ENCODE peak calls at places on chromosomes 1 and 21, in eight cellular contexts. One of them, this sample, is unnamed.

GRCh38 chr1:18278953-18279712 is 171.5 kb downstream of the IGSF21 start:
- ATAC-seq in IMR-90: no peak
- ATAC-seq in psoas muscle: no peak
- ATAC-seq in activated T-helper 17 cell treated with anti-CD3 and anti-CD28 coated beads, Interleukin-2, amount 50 U/mL, for 72 hours: no peak
- ATAC-seq in stimulated activated naive CD8-positive, alpha-beta T cell treated with anti-CD3 and anti-CD28 coated beads, Interleukin-15, Interleukin-2, amounts not matched to agents 100 U/mL and 50 U/mL, for 24 hours: no peak
- ATAC-seq in aorta: no peak
- ATAC-seq in upper lobe of left lung: no peak
- ATAC-seq in right cardiac atrium: no peak
- ATAC-seq in this sample: no peak

GRCh38 chr1:162019006-162019405 is 4.7 kb downstream of the OLFML2B start:
- ATAC-seq in IMR-90: no peak
- ATAC-seq in psoas muscle: no peak
- ATAC-seq in activated T-helper 17 cell treated with anti-CD3 and anti-CD28 coated beads, Interleukin-2, amount 50 U/mL, for 72 hours: no peak
- ATAC-seq in stimulated activated naive CD8-positive, alpha-beta T cell treated with anti-CD3 and anti-CD28 coated beads, Interleukin-15, Interleukin-2, amounts not matched to agents 100 U/mL and 50 U/mL, for 24 hours: no peak
- ATAC-seq in aorta: peak; percentile 6
- ATAC-seq in upper lobe of left lung: no peak
- ATAC-seq in right cardiac atrium: peak; percentile 5
- ATAC-seq in this sample: no peak

GRCh38 chr1:40162791-40163441 is 1.7 kb downstream of the RLF start:
- ATAC-seq in IMR-90: no peak
- ATAC-seq in psoas muscle: no peak
- ATAC-seq in activated T-helper 17 cell treated with anti-CD3 and anti-CD28 coated beads, Interleukin-2, amount 50 U/mL, for 72 hours: peak; percentile 76
- ATAC-seq in stimulated activated naive CD8-positive, alpha-beta T cell treated with anti-CD3 and anti-CD28 coated beads, Interleukin-15, Interleukin-2, amounts not matched to agents 100 U/mL and 50 U/mL, for 24 hours: peak; percentile 62
- ATAC-seq in aorta: no peak
- ATAC-seq in upper lobe of left lung: no peak
- ATAC-seq in right cardiac atrium: no peak
- ATAC-seq in this sample: no peak

GRCh38 chr1:96964761-96965160 is 243.2 kb downstream of the PTBP2 start:
- ATAC-seq in IMR-90: no peak
- ATAC-seq in psoas muscle: no peak
- ATAC-seq in activated T-helper 17 cell treated with anti-CD3 and anti-CD28 coated beads, Interleukin-2, amount 50 U/mL, for 72 hours: no peak
- ATAC-seq in stimulated activated naive CD8-positive, alpha-beta T cell treated with anti-CD3 and anti-CD28 coated beads, Interleukin-15, Interleukin-2, amounts not matched to agents 100 U/mL and 50 U/mL, for 24 hours: no peak
- ATAC-seq in aorta: no peak
- ATAC-seq in upper lobe of left lung: no peak
- ATAC-seq in right cardiac atrium: no peak
- ATAC-seq in this sample: no peak

GRCh38 chr1:178628637-178629548 is 96.2 kb upstream of the RALGPS2 start:
- ATAC-seq in IMR-90: peak; percentile 80
- ATAC-seq in psoas muscle: peak; percentile 53
- ATAC-seq in activated T-helper 17 cell treated with anti-CD3 and anti-CD28 coated beads, Interleukin-2, amount 50 U/mL, for 72 hours: no peak
- ATAC-seq in stimulated activated naive CD8-positive, alpha-beta T cell treated with anti-CD3 and anti-CD28 coated beads, Interleukin-15, Interleukin-2, amounts not matched to agents 100 U/mL and 50 U/mL, for 24 hours: no peak
- ATAC-seq in aorta: no peak
- ATAC-seq in upper lobe of left lung: no peak
- ATAC-seq in right cardiac atrium: no peak
- ATAC-seq in this sample: peak; percentile 58

GRCh38 chr1:20931930-20932436 is 144.9 kb upstream of the HP1BP3 start:
- ATAC-seq in IMR-90: no peak
- ATAC-seq in psoas muscle: no peak
- ATAC-seq in activated T-helper 17 cell treated with anti-CD3 and anti-CD28 coated beads, Interleukin-2, amount 50 U/mL, for 72 hours: peak; percentile 48
- ATAC-seq in stimulated activated naive CD8-positive, alpha-beta T cell treated with anti-CD3 and anti-CD28 coated beads, Interleukin-15, Interleukin-2, amounts not matched to agents 100 U/mL and 50 U/mL, for 24 hours: peak; percentile 31
- ATAC-seq in aorta: no peak
- ATAC-seq in upper lobe of left lung: no peak
- ATAC-seq in right cardiac atrium: no peak
- ATAC-seq in this sample: no peak

GRCh38 chr1:151992345-151993083 is 1.1 kb downstream of the S100A10 start:
- ATAC-seq in IMR-90: peak; percentile 56
- ATAC-seq in psoas muscle: peak; percentile 80
- ATAC-seq in activated T-helper 17 cell treated with anti-CD3 and anti-CD28 coated beads, Interleukin-2, amount 50 U/mL, for 72 hours: peak; percentile 23
- ATAC-seq in stimulated activated naive CD8-positive, alpha-beta T cell treated with anti-CD3 and anti-CD28 coated beads, Interleukin-15, Interleukin-2, amounts not matched to agents 100 U/mL and 50 U/mL, for 24 hours: peak; percentile 28
- ATAC-seq in aorta: peak; percentile 67
- ATAC-seq in upper lobe of left lung: peak; percentile 82
- ATAC-seq in right cardiac atrium: peak; percentile 71
- ATAC-seq in this sample: peak; percentile 81

GRCh38 chr1:156143765-156144489 is 9.5 kb upstream of the SEMA4A start:
- ATAC-seq in IMR-90: no peak
- ATAC-seq in psoas muscle: no peak
- ATAC-seq in activated T-helper 17 cell treated with anti-CD3 and anti-CD28 coated beads, Interleukin-2, amount 50 U/mL, for 72 hours: no peak
- ATAC-seq in stimulated activated naive CD8-positive, alpha-beta T cell treated with anti-CD3 and anti-CD28 coated beads, Interleukin-15, Interleukin-2, amounts not matched to agents 100 U/mL and 50 U/mL, for 24 hours: no peak
- ATAC-seq in aorta: no peak
- ATAC-seq in upper lobe of left lung: no peak
- ATAC-seq in right cardiac atrium: no peak
- ATAC-seq in this sample: no peak

GRCh38 chr1:73998348-73998959 is 199.5 kb downstream of the LRRIQ3 start:
- ATAC-seq in IMR-90: no peak
- ATAC-seq in psoas muscle: no peak
- ATAC-seq in activated T-helper 17 cell treated with anti-CD3 and anti-CD28 coated beads, Interleukin-2, amount 50 U/mL, for 72 hours: no peak
- ATAC-seq in stimulated activated naive CD8-positive, alpha-beta T cell treated with anti-CD3 and anti-CD28 coated beads, Interleukin-15, Interleukin-2, amounts not matched to agents 100 U/mL and 50 U/mL, for 24 hours: no peak
- ATAC-seq in aorta: no peak
- ATAC-seq in upper lobe of left lung: no peak
- ATAC-seq in right cardiac atrium: no peak
- ATAC-seq in this sample: no peak

GRCh38 chr1:52906135-52906603 is 15.4 kb downstream of the ECHDC2 start:
- ATAC-seq in IMR-90: no peak
- ATAC-seq in psoas muscle: peak; percentile 23
- ATAC-seq in activated T-helper 17 cell treated with anti-CD3 and anti-CD28 coated beads, Interleukin-2, amount 50 U/mL, for 72 hours: no peak
- ATAC-seq in stimulated activated naive CD8-positive, alpha-beta T cell treated with anti-CD3 and anti-CD28 coated beads, Interleukin-15, Interleukin-2, amounts not matched to agents 100 U/mL and 50 U/mL, for 24 hours: no peak
- ATAC-seq in aorta: no peak
- ATAC-seq in upper lobe of left lung: no peak
- ATAC-seq in right cardiac atrium: peak; percentile 61
- ATAC-seq in this sample: no peak

GRCh38 chr1:99599678-99600175 is 46.2 kb upstream of the PALMD start:
- ATAC-seq in IMR-90: peak; percentile 92
- ATAC-seq in psoas muscle: peak; percentile 75
- ATAC-seq in activated T-helper 17 cell treated with anti-CD3 and anti-CD28 coated beads, Interleukin-2, amount 50 U/mL, for 72 hours: no peak
- ATAC-seq in stimulated activated naive CD8-positive, alpha-beta T cell treated with anti-CD3 and anti-CD28 coated beads, Interleukin-15, Interleukin-2, amounts not matched to agents 100 U/mL and 50 U/mL, for 24 hours: no peak
- ATAC-seq in aorta: peak; percentile 57
- ATAC-seq in upper lobe of left lung: no peak
- ATAC-seq in right cardiac atrium: peak; percentile 76
- ATAC-seq in this sample: peak; percentile 66

GRCh38 chr1:115191691-115192090 is 102.4 kb upstream of the TSPAN2 start:
- ATAC-seq in IMR-90: no peak
- ATAC-seq in psoas muscle: no peak
- ATAC-seq in activated T-helper 17 cell treated with anti-CD3 and anti-CD28 coated beads, Interleukin-2, amount 50 U/mL, for 72 hours: no peak
- ATAC-seq in stimulated activated naive CD8-positive, alpha-beta T cell treated with anti-CD3 and anti-CD28 coated beads, Interleukin-15, Interleukin-2, amounts not matched to agents 100 U/mL and 50 U/mL, for 24 hours: no peak
- ATAC-seq in aorta: no peak
- ATAC-seq in upper lobe of left lung: no peak
- ATAC-seq in right cardiac atrium: no peak
- ATAC-seq in this sample: no peak

GRCh38 chr1:165496493-165496892 is 47.3 kb upstream of the LRRC52 start:
- ATAC-seq in IMR-90: no peak
- ATAC-seq in psoas muscle: no peak
- ATAC-seq in activated T-helper 17 cell treated with anti-CD3 and anti-CD28 coated beads, Interleukin-2, amount 50 U/mL, for 72 hours: no peak
- ATAC-seq in stimulated activated naive CD8-positive, alpha-beta T cell treated with anti-CD3 and anti-CD28 coated beads, Interleukin-15, Interleukin-2, amounts not matched to agents 100 U/mL and 50 U/mL, for 24 hours: no peak
- ATAC-seq in aorta: no peak
- ATAC-seq in upper lobe of left lung: no peak
- ATAC-seq in right cardiac atrium: peak; percentile 45
- ATAC-seq in this sample: no peak

GRCh38 chr21:41671212-41671762 is 95.6 kb downstream of the RIPK4 start:
- ATAC-seq in IMR-90: no peak
- ATAC-seq in psoas muscle: no peak
- ATAC-seq in activated T-helper 17 cell treated with anti-CD3 and anti-CD28 coated beads, Interleukin-2, amount 50 U/mL, for 72 hours: no peak
- ATAC-seq in stimulated activated naive CD8-positive, alpha-beta T cell treated with anti-CD3 and anti-CD28 coated beads, Interleukin-15, Interleukin-2, amounts not matched to agents 100 U/mL and 50 U/mL, for 24 hours: no peak
- ATAC-seq in aorta: no peak
- ATAC-seq in upper lobe of left lung: no peak
- ATAC-seq in right cardiac atrium: no peak
- ATAC-seq in this sample: no peak

GRCh38 chr1:44293761-44294315 is 61.2 kb downstream of the ERI3 start:
- ATAC-seq in IMR-90: no peak
- ATAC-seq in psoas muscle: peak; percentile 70
- ATAC-seq in activated T-helper 17 cell treated with anti-CD3 and anti-CD28 coated beads, Interleukin-2, amount 50 U/mL, for 72 hours: no peak
- ATAC-seq in stimulated activated naive CD8-positive, alpha-beta T cell treated with anti-CD3 and anti-CD28 coated beads, Interleukin-15, Interleukin-2, amounts not matched to agents 100 U/mL and 50 U/mL, for 24 hours: no peak
- ATAC-seq in aorta: no peak
- ATAC-seq in upper lobe of left lung: peak; percentile 17
- ATAC-seq in right cardiac atrium: peak; percentile 66
- ATAC-seq in this sample: no peak

GRCh38 chr1:43293896-43294760 is 6.7 kb upstream of the TIE1 start:
- ATAC-seq in IMR-90: peak; percentile 19
- ATAC-seq in psoas muscle: peak; percentile 71
- ATAC-seq in activated T-helper 17 cell treated with anti-CD3 and anti-CD28 coated beads, Interleukin-2, amount 50 U/mL, for 72 hours: peak; percentile 27
- ATAC-seq in stimulated activated naive CD8-positive, alpha-beta T cell treated with anti-CD3 and anti-CD28 coated beads, Interleukin-15, Interleukin-2, amounts not matched to agents 100 U/mL and 50 U/mL, for 24 hours: no peak
- ATAC-seq in aorta: peak; percentile 45
- ATAC-seq in upper lobe of left lung: no peak
- ATAC-seq in right cardiac atrium: no peak
- ATAC-seq in this sample: peak; percentile 32

GRCh38 chr1:9250336-9250585 is 15.7 kb downstream of the H6PD start:
- ATAC-seq in IMR-90: no peak
- ATAC-seq in psoas muscle: no peak
- ATAC-seq in activated T-helper 17 cell treated with anti-CD3 and anti-CD28 coated beads, Interleukin-2, amount 50 U/mL, for 72 hours: no peak
- ATAC-seq in stimulated activated naive CD8-positive, alpha-beta T cell treated with anti-CD3 and anti-CD28 coated beads, Interleukin-15, Interleukin-2, amounts not matched to agents 100 U/mL and 50 U/mL, for 24 hours: no peak
- ATAC-seq in aorta: no peak
- ATAC-seq in upper lobe of left lung: no peak
- ATAC-seq in right cardiac atrium: no peak
- ATAC-seq in this sample: no peak

GRCh38 chr1:78069784-78070183 is 24.0 kb downstream of the GIPC2 start:
- ATAC-seq in IMR-90: no peak
- ATAC-seq in psoas muscle: no peak
- ATAC-seq in activated T-helper 17 cell treated with anti-CD3 and anti-CD28 coated beads, Interleukin-2, amount 50 U/mL, for 72 hours: no peak
- ATAC-seq in stimulated activated naive CD8-positive, alpha-beta T cell treated with anti-CD3 and anti-CD28 coated beads, Interleukin-15, Interleukin-2, amounts not matched to agents 100 U/mL and 50 U/mL, for 24 hours: no peak
- ATAC-seq in aorta: no peak
- ATAC-seq in upper lobe of left lung: no peak
- ATAC-seq in right cardiac atrium: no peak
- ATAC-seq in this sample: no peak

GRCh38 chr1:221263831-221264767 is 384.9 kb downstream of the HLX start:
- ATAC-seq in IMR-90: peak; percentile 81
- ATAC-seq in psoas muscle: no peak
- ATAC-seq in activated T-helper 17 cell treated with anti-CD3 and anti-CD28 coated beads, Interleukin-2, amount 50 U/mL, for 72 hours: peak; percentile 72
- ATAC-seq in stimulated activated naive CD8-positive, alpha-beta T cell treated with anti-CD3 and anti-CD28 coated beads, Interleukin-15, Interleukin-2, amounts not matched to agents 100 U/mL and 50 U/mL, for 24 hours: no peak
- ATAC-seq in aorta: peak; percentile 78
- ATAC-seq in upper lobe of left lung: peak; percentile 49
- ATAC-seq in right cardiac atrium: peak; percentile 72
- ATAC-seq in this sample: peak; percentile 73

GRCh38 chr1:29333008-29333407 is 96.7 kb downstream of the PTPRU start:
- ATAC-seq in IMR-90: no peak
- ATAC-seq in psoas muscle: no peak
- ATAC-seq in activated T-helper 17 cell treated with anti-CD3 and anti-CD28 coated beads, Interleukin-2, amount 50 U/mL, for 72 hours: no peak
- ATAC-seq in stimulated activated naive CD8-positive, alpha-beta T cell treated with anti-CD3 and anti-CD28 coated beads, Interleukin-15, Interleukin-2, amounts not matched to agents 100 U/mL and 50 U/mL, for 24 hours: no peak
- ATAC-seq in aorta: no peak
- ATAC-seq in upper lobe of left lung: no peak
- ATAC-seq in right cardiac atrium: no peak
- ATAC-seq in this sample: no peak

GRCh38 chr1:211501671-211502413 is 9.9 kb upstream of the RD3 start:
- ATAC-seq in IMR-90: peak; percentile 17
- ATAC-seq in psoas muscle: no peak
- ATAC-seq in activated T-helper 17 cell treated with anti-CD3 and anti-CD28 coated beads, Interleukin-2, amount 50 U/mL, for 72 hours: no peak
- ATAC-seq in stimulated activated naive CD8-positive, alpha-beta T cell treated with anti-CD3 and anti-CD28 coated beads, Interleukin-15, Interleukin-2, amounts not matched to agents 100 U/mL and 50 U/mL, for 24 hours: no peak
- ATAC-seq in aorta: no peak
- ATAC-seq in upper lobe of left lung: no peak
- ATAC-seq in right cardiac atrium: no peak
- ATAC-seq in this sample: peak; percentile 81

GRCh38 chr1:235940282-235940681 is 73.6 kb upstream of the LYST start:
- ATAC-seq in IMR-90: no peak
- ATAC-seq in psoas muscle: no peak
- ATAC-seq in activated T-helper 17 cell treated with anti-CD3 and anti-CD28 coated beads, Interleukin-2, amount 50 U/mL, for 72 hours: no peak
- ATAC-seq in stimulated activated naive CD8-positive, alpha-beta T cell treated with anti-CD3 and anti-CD28 coated beads, Interleukin-15, Interleukin-2, amounts not matched to agents 100 U/mL and 50 U/mL, for 24 hours: no peak
- ATAC-seq in aorta: no peak
- ATAC-seq in upper lobe of left lung: no peak
- ATAC-seq in right cardiac atrium: no peak
- ATAC-seq in this sample: no peak

GRCh38 chr21:20443558-20444155 is 554.6 kb upstream of the NCAM2 start:
- ATAC-seq in IMR-90: no peak
- ATAC-seq in psoas muscle: no peak
- ATAC-seq in activated T-helper 17 cell treated with anti-CD3 and anti-CD28 coated beads, Interleukin-2, amount 50 U/mL, for 72 hours: no peak
- ATAC-seq in stimulated activated naive CD8-positive, alpha-beta T cell treated with anti-CD3 and anti-CD28 coated beads, Interleukin-15, Interleukin-2, amounts not matched to agents 100 U/mL and 50 U/mL, for 24 hours: no peak
- ATAC-seq in aorta: no peak
- ATAC-seq in upper lobe of left lung: no peak
- ATAC-seq in right cardiac atrium: no peak
- ATAC-seq in this sample: no peak

GRCh38 chr1:58932820-58933598 is 149.2 kb upstream of the JUN start:
- ATAC-seq in IMR-90: peak; percentile 96
- ATAC-seq in psoas muscle: peak; percentile 87
- ATAC-seq in activated T-helper 17 cell treated with anti-CD3 and anti-CD28 coated beads, Interleukin-2, amount 50 U/mL, for 72 hours: peak; percentile 28
- ATAC-seq in stimulated activated naive CD8-positive, alpha-beta T cell treated with anti-CD3 and anti-CD28 coated beads, Interleukin-15, Interleukin-2, amounts not matched to agents 100 U/mL and 50 U/mL, for 24 hours: no peak
- ATAC-seq in aorta: no peak
- ATAC-seq in upper lobe of left lung: peak; percentile 95
- ATAC-seq in right cardiac atrium: peak; percentile 60
- ATAC-seq in this sample: peak; percentile 36

GRCh38 chr1:245132771-245133170 is 22.0 kb upstream of the KIF26B start:
- ATAC-seq in IMR-90: no peak
- ATAC-seq in psoas muscle: no peak
- ATAC-seq in activated T-helper 17 cell treated with anti-CD3 and anti-CD28 coated beads, Interleukin-2, amount 50 U/mL, for 72 hours: no peak
- ATAC-seq in stimulated activated naive CD8-positive, alpha-beta T cell treated with anti-CD3 and anti-CD28 coated beads, Interleukin-15, Interleukin-2, amounts not matched to agents 100 U/mL and 50 U/mL, for 24 hours: no peak
- ATAC-seq in aorta: no peak
- ATAC-seq in upper lobe of left lung: no peak
- ATAC-seq in right cardiac atrium: no peak
- ATAC-seq in this sample: no peak

GRCh38 chr1:236767276-236767675 is 27.8 kb upstream of the MTR start:
- ATAC-seq in IMR-90: no peak
- ATAC-seq in psoas muscle: no peak
- ATAC-seq in activated T-helper 17 cell treated with anti-CD3 and anti-CD28 coated beads, Interleukin-2, amount 50 U/mL, for 72 hours: no peak
- ATAC-seq in stimulated activated naive CD8-positive, alpha-beta T cell treated with anti-CD3 and anti-CD28 coated beads, Interleukin-15, Interleukin-2, amounts not matched to agents 100 U/mL and 50 U/mL, for 24 hours: no peak
- ATAC-seq in aorta: no peak
- ATAC-seq in upper lobe of left lung: no peak
- ATAC-seq in right cardiac atrium: no peak
- ATAC-seq in this sample: no peak

GRCh38 chr1:201275266-201275666 is 8.0 kb upstream of the PKP1 start:
- ATAC-seq in IMR-90: peak; percentile 57
- ATAC-seq in psoas muscle: peak; percentile 90
- ATAC-seq in activated T-helper 17 cell treated with anti-CD3 and anti-CD28 coated beads, Interleukin-2, amount 50 U/mL, for 72 hours: no peak
- ATAC-seq in stimulated activated naive CD8-positive, alpha-beta T cell treated with anti-CD3 and anti-CD28 coated beads, Interleukin-15, Interleukin-2, amounts not matched to agents 100 U/mL and 50 U/mL, for 24 hours: peak; percentile 53
- ATAC-seq in aorta: no peak
- ATAC-seq in upper lobe of left lung: no peak
- ATAC-seq in right cardiac atrium: peak; percentile 77
- ATAC-seq in this sample: no peak

GRCh38 chr1:54819195-54819536 is 18.0 kb upstream of the TTC22 start:
- ATAC-seq in IMR-90: no peak
- ATAC-seq in psoas muscle: no peak
- ATAC-seq in activated T-helper 17 cell treated with anti-CD3 and anti-CD28 coated beads, Interleukin-2, amount 50 U/mL, for 72 hours: no peak
- ATAC-seq in stimulated activated naive CD8-positive, alpha-beta T cell treated with anti-CD3 and anti-CD28 coated beads, Interleukin-15, Interleukin-2, amounts not matched to agents 100 U/mL and 50 U/mL, for 24 hours: no peak
- ATAC-seq in aorta: no peak
- ATAC-seq in upper lobe of left lung: no peak
- ATAC-seq in right cardiac atrium: no peak
- ATAC-seq in this sample: no peak

GRCh38 chr21:41506526-41507520 is 1.1 kb downstream of the TMPRSS2 start:
- ATAC-seq in IMR-90: no peak
- ATAC-seq in psoas muscle: no peak
- ATAC-seq in activated T-helper 17 cell treated with anti-CD3 and anti-CD28 coated beads, Interleukin-2, amount 50 U/mL, for 72 hours: no peak
- ATAC-seq in stimulated activated naive CD8-positive, alpha-beta T cell treated with anti-CD3 and anti-CD28 coated beads, Interleukin-15, Interleukin-2, amounts not matched to agents 100 U/mL and 50 U/mL, for 24 hours: no peak
- ATAC-seq in aorta: no peak
- ATAC-seq in upper lobe of left lung: peak; percentile 39
- ATAC-seq in right cardiac atrium: no peak
- ATAC-seq in this sample: no peak

GRCh38 chr1:206067486-206068302 is 14.7 kb downstream of the RHEX start:
- ATAC-seq in IMR-90: no peak
- ATAC-seq in psoas muscle: no peak
- ATAC-seq in activated T-helper 17 cell treated with anti-CD3 and anti-CD28 coated beads, Interleukin-2, amount 50 U/mL, for 72 hours: no peak
- ATAC-seq in stimulated activated naive CD8-positive, alpha-beta T cell treated with anti-CD3 and anti-CD28 coated beads, Interleukin-15, Interleukin-2, amounts not matched to agents 100 U/mL and 50 U/mL, for 24 hours: peak; percentile 28
- ATAC-seq in aorta: no peak
- ATAC-seq in upper lobe of left lung: peak; percentile 77
- ATAC-seq in right cardiac atrium: peak; percentile 81
- ATAC-seq in this sample: no peak

GRCh38 chr21:18000961-18001522 is 181.9 kb upstream of the C21orf91 start:
- ATAC-seq in IMR-90: no peak
- ATAC-seq in psoas muscle: no peak
- ATAC-seq in activated T-helper 17 cell treated with anti-CD3 and anti-CD28 coated beads, Interleukin-2, amount 50 U/mL, for 72 hours: no peak
- ATAC-seq in stimulated activated naive CD8-positive, alpha-beta T cell treated with anti-CD3 and anti-CD28 coated beads, Interleukin-15, Interleukin-2, amounts not matched to agents 100 U/mL and 50 U/mL, for 24 hours: no peak
- ATAC-seq in aorta: no peak
- ATAC-seq in upper lobe of left lung: no peak
- ATAC-seq in right cardiac atrium: no peak
- ATAC-seq in this sample: no peak

GRCh38 chr1:192697771-192698170 is 61.8 kb downstream of the RGS13 start:
- ATAC-seq in IMR-90: no peak
- ATAC-seq in psoas muscle: no peak
- ATAC-seq in activated T-helper 17 cell treated with anti-CD3 and anti-CD28 coated beads, Interleukin-2, amount 50 U/mL, for 72 hours: no peak
- ATAC-seq in stimulated activated naive CD8-positive, alpha-beta T cell treated with anti-CD3 and anti-CD28 coated beads, Interleukin-15, Interleukin-2, amounts not matched to agents 100 U/mL and 50 U/mL, for 24 hours: no peak
- ATAC-seq in aorta: no peak
- ATAC-seq in upper lobe of left lung: no peak
- ATAC-seq in right cardiac atrium: no peak
- ATAC-seq in this sample: no peak

GRCh38 chr1:151013518-151013917 is 5.3 kb downstream of the PRUNE1 start:
- ATAC-seq in IMR-90: peak; percentile 65
- ATAC-seq in psoas muscle: no peak
- ATAC-seq in activated T-helper 17 cell treated with anti-CD3 and anti-CD28 coated beads, Interleukin-2, amount 50 U/mL, for 72 hours: no peak
- ATAC-seq in stimulated activated naive CD8-positive, alpha-beta T cell treated with anti-CD3 and anti-CD28 coated beads, Interleukin-15, Interleukin-2, amounts not matched to agents 100 U/mL and 50 U/mL, for 24 hours: no peak
- ATAC-seq in aorta: peak; percentile 27
- ATAC-seq in upper lobe of left lung: peak; percentile 71
- ATAC-seq in right cardiac atrium: peak; percentile 85
- ATAC-seq in this sample: no peak